ENCODE peak calls at places on chromosome 22, in four cellular contexts. One of them, this sample, is unnamed.

GRCh38 chr22:21639359-21639758 is 2.7 kb upstream of the SDF2L1 start:
- DNase-seq in fibroblast of mammary gland: no peak
- DNase-seq in SK-MEL-5: no peak
- DNase-seq in caudate nucleus: no peak
- DNase-seq in this sample: no peak

GRCh38 chr22:24706732-24707476 is 67.6 kb downstream of the PIWIL3 start:
- DNase-seq in fibroblast of mammary gland: no peak
- DNase-seq in SK-MEL-5: no peak
- DNase-seq in caudate nucleus: no peak
- DNase-seq in this sample: no peak

GRCh38 chr22:19886605-19887250 is 32.1 kb upstream of the GNB1L start:
- DNase-seq in fibroblast of mammary gland: peak
- DNase-seq in SK-MEL-5: no peak
- DNase-seq in caudate nucleus: no peak
- DNase-seq in this sample: no peak

GRCh38 chr22:49239264-49240015 is 588.2 kb downstream of the BRD1 start:
- DNase-seq in fibroblast of mammary gland: no peak
- DNase-seq in SK-MEL-5: no peak
- DNase-seq in caudate nucleus: no peak
- DNase-seq in this sample: no peak

GRCh38 chr22:40511604-40512003 is 124.9 kb downstream of the MRTFA start:
- DNase-seq in fibroblast of mammary gland: peak
- DNase-seq in SK-MEL-5: peak
- DNase-seq in caudate nucleus: peak
- DNase-seq in this sample: no peak

GRCh38 chr22:36577019-36577418 is 48.1 kb upstream of the EIF3D start:
- DNase-seq in fibroblast of mammary gland: peak
- DNase-seq in SK-MEL-5: no peak
- DNase-seq in caudate nucleus: no peak
- DNase-seq in this sample: peak

GRCh38 chr22:23926561-23926960 is 32.4 kb downstream of the MIF start:
- DNase-seq in fibroblast of mammary gland: no peak
- DNase-seq in SK-MEL-5: no peak
- DNase-seq in caudate nucleus: no peak
- DNase-seq in this sample: no peak

GRCh38 chr22:36197601-36198146 is 3.9 kb downstream of the APOL4 start:
- DNase-seq in fibroblast of mammary gland: no peak
- DNase-seq in SK-MEL-5: no peak
- DNase-seq in caudate nucleus: no peak
- DNase-seq in this sample: no peak

GRCh38 chr22:37053310-37054077 is 2.0 kb downstream of the KCTD17 start:
- DNase-seq in fibroblast of mammary gland: no peak
- DNase-seq in SK-MEL-5: no peak
- DNase-seq in caudate nucleus: peak
- DNase-seq in this sample: no peak

This sample was measured in COLO829.